ENCODE peak calls at places on chromosomes 3 and 15, in ten cellular contexts. One of them, this sample, is unnamed.

GRCh38 chr15:60374209-60374608 is 23.6 kb downstream of the ANXA2 start:
- DNase-seq in pancreas: no peak
- DNase-seq in cardiac muscle cell: no peak
- DNase-seq in PC-3: no peak
- DNase-seq in neural progenitor cell: no peak
- DNase-seq in adipocyte: no peak
- DNase-seq in left ventricle myocardium inferior: no peak
- DNase-seq in small intestine: no peak
- DNase-seq in fibroblast of lung: no peak
- DNase-seq in lung: no peak
- DNase-seq in this sample: no peak

GRCh38 chr3:188899887-188900286 is 271.9 kb upstream of the TPRG1 start:
- DNase-seq in adipocyte: no peak
- DNase-seq in cardiac muscle cell: no peak
- DNase-seq in small intestine: no peak
- DNase-seq in left ventricle myocardium inferior: no peak
- DNase-seq in lung: no peak
- DNase-seq in PC-3: no peak
- DNase-seq in pancreas: no peak
- DNase-seq in neural progenitor cell: no peak
- DNase-seq in fibroblast of lung: peak; percentile 43
- DNase-seq in this sample: no peak

GRCh38 chr15:63994073-63994600 is 52.1 kb downstream of the DAPK2 start:
- DNase-seq in lung: no peak
- DNase-seq in small intestine: no peak
- DNase-seq in fibroblast of lung: no peak
- DNase-seq in PC-3: peak; percentile 30
- DNase-seq in pancreas: no peak
- DNase-seq in neural progenitor cell: no peak
- DNase-seq in left ventricle myocardium inferior: no peak
- DNase-seq in adipocyte: no peak
- DNase-seq in cardiac muscle cell: no peak
- DNase-seq in this sample: no peak

GRCh38 chr3:4898454-4899313 is 80.6 kb upstream of the BHLHE40 start:
- DNase-seq in neural progenitor cell: no peak
- DNase-seq in adipocyte: no peak
- DNase-seq in small intestine: peak; percentile 50
- DNase-seq in cardiac muscle cell: no peak
- DNase-seq in left ventricle myocardium inferior: no peak
- DNase-seq in pancreas: no peak
- DNase-seq in fibroblast of lung: peak; percentile 62
- DNase-seq in PC-3: peak; percentile 55
- DNase-seq in lung: no peak
- DNase-seq in this sample: no peak

GRCh38 chr15:59115047-59115446 is 10.1 kb downstream of the CCNB2 start:
- DNase-seq in PC-3: no peak
- DNase-seq in pancreas: no peak
- DNase-seq in adipocyte: peak; percentile 6
- DNase-seq in cardiac muscle cell: no peak
- DNase-seq in small intestine: no peak
- DNase-seq in fibroblast of lung: peak; percentile 11
- DNase-seq in neural progenitor cell: no peak
- DNase-seq in left ventricle myocardium inferior: no peak
- DNase-seq in lung: no peak
- DNase-seq in this sample: no peak

GRCh38 chr3:162143181-162143580 is 646.6 kb downstream of the OTOL1 start:
- DNase-seq in adipocyte: no peak
- DNase-seq in left ventricle myocardium inferior: no peak
- DNase-seq in neural progenitor cell: no peak
- DNase-seq in PC-3: peak; percentile 21
- DNase-seq in fibroblast of lung: peak; percentile 7
- DNase-seq in cardiac muscle cell: no peak
- DNase-seq in pancreas: no peak
- DNase-seq in lung: no peak
- DNase-seq in small intestine: no peak
- DNase-seq in this sample: no peak

GRCh38 chr3:69328903-69329302 is 57.0 kb downstream of the FRMD4B start:
- DNase-seq in cardiac muscle cell: no peak
- DNase-seq in fibroblast of lung: no peak
- DNase-seq in adipocyte: no peak
- DNase-seq in PC-3: no peak
- DNase-seq in lung: no peak
- DNase-seq in neural progenitor cell: no peak
- DNase-seq in left ventricle myocardium inferior: no peak
- DNase-seq in small intestine: no peak
- DNase-seq in pancreas: no peak
- DNase-seq in this sample: no peak

GRCh38 chr3:47961815-47962606 is 54.2 kb downstream of the MAP4 start:
- DNase-seq in adipocyte: peak; percentile 45
- DNase-seq in pancreas: no peak
- DNase-seq in lung: no peak
- DNase-seq in fibroblast of lung: peak; percentile 20
- DNase-seq in small intestine: peak; percentile 20
- DNase-seq in neural progenitor cell: no peak
- DNase-seq in cardiac muscle cell: no peak
- DNase-seq in left ventricle myocardium inferior: no peak
- DNase-seq in PC-3: peak; percentile 14
- DNase-seq in this sample: no peak

GRCh38 chr3:168087539-168087938 is 8.2 kb downstream of the GOLIM4 start:
- DNase-seq in adipocyte: no peak
- DNase-seq in neural progenitor cell: no peak
- DNase-seq in left ventricle myocardium inferior: no peak
- DNase-seq in small intestine: no peak
- DNase-seq in PC-3: no peak
- DNase-seq in fibroblast of lung: no peak
- DNase-seq in lung: no peak
- DNase-seq in pancreas: no peak
- DNase-seq in cardiac muscle cell: no peak
- DNase-seq in this sample: no peak
- H3K4me3 ChIP-seq in adipocyte: no peak overlapping the region
- H3K4me3 ChIP-seq in neural progenitor cell: no peak overlapping the region
- H3K4me3 ChIP-seq in left ventricle myocardium inferior: no peak overlapping the region
- H3K4me3 ChIP-seq in small intestine: no peak overlapping the region
- H3K4me3 ChIP-seq in PC-3: no peak overlapping the region
- H3K4me3 ChIP-seq in fibroblast of lung: no peak overlapping the region
- H3K4me3 ChIP-seq in lung: no peak overlapping the region
- H3K4me3 ChIP-seq in pancreas: no peak overlapping the region
- H3K4me3 ChIP-seq in cardiac muscle cell: no peak overlapping the region
- H3K4me3 ChIP-seq in this sample: no peak overlapping the region

GRCh38 chr15:71118345-71118744 is 3.1 kb downstream of the THSD4 start:
- DNase-seq in adipocyte: no peak
- DNase-seq in neural progenitor cell: no peak
- DNase-seq in left ventricle myocardium inferior: no peak
- DNase-seq in PC-3: no peak
- DNase-seq in small intestine: no peak
- DNase-seq in pancreas: no peak
- DNase-seq in fibroblast of lung: no peak
- DNase-seq in cardiac muscle cell: no peak
- DNase-seq in lung: no peak
- DNase-seq in this sample: no peak

GRCh38 chr15:71117906-71118305 is 2.6 kb downstream of the THSD4 start:
- DNase-seq in left ventricle myocardium inferior: no peak
- DNase-seq in lung: no peak
- DNase-seq in PC-3: no peak
- DNase-seq in pancreas: no peak
- DNase-seq in neural progenitor cell: no peak
- DNase-seq in fibroblast of lung: no peak
- DNase-seq in adipocyte: no peak
- DNase-seq in cardiac muscle cell: no peak
- DNase-seq in small intestine: no peak
- DNase-seq in this sample: no peak

GRCh38 chr15:71118881-71119632 is 3.8 kb downstream of the THSD4 start:
- DNase-seq in cardiac muscle cell: no peak
- DNase-seq in PC-3: no peak
- DNase-seq in fibroblast of lung: no peak
- DNase-seq in lung: no peak
- DNase-seq in neural progenitor cell: no peak
- DNase-seq in small intestine: no peak
- DNase-seq in adipocyte: no peak
- DNase-seq in left ventricle myocardium inferior: no peak
- DNase-seq in pancreas: no peak
- DNase-seq in this sample: no peak

GRCh38 chr15:71121442-71121841 is 6.2 kb downstream of the THSD4 start:
- DNase-seq in lung: no peak
- DNase-seq in neural progenitor cell: peak; percentile 16
- DNase-seq in left ventricle myocardium inferior: no peak
- DNase-seq in cardiac muscle cell: no peak
- DNase-seq in adipocyte: no peak
- DNase-seq in PC-3: no peak
- DNase-seq in small intestine: no peak
- DNase-seq in pancreas: no peak
- DNase-seq in fibroblast of lung: no peak
- DNase-seq in this sample: no peak

DNA sequence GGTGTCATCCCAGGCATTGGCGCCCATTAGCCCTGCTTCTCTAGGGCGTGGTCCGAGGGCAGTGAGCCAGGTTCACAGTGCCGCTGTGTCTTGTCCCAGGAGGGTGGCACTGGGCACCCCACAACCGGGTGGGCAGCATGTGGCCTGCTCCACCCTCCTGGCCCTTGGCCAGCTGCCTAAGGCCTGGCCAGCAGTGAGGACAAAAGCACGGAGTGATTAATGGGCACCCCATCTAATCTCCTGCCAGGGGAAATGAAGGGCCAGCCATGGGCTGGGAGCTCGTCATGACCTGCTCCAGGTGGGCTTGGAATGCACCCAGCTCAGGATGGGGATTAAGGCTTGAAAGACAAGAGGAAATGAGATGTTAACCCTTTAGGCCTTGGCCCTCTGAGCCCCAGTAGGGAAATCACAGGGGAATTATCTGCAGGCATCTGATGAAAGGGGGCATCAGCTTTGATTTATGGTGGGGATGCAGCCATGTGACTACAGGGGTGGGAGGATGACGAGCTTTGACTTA is 5.2 kb downstream of the THSD4 start:
- DNase-seq in small intestine: no peak
- DNase-seq in left ventricle myocardium inferior: no peak
- DNase-seq in lung: no peak
- DNase-seq in pancreas: no peak
- DNase-seq in neural progenitor cell: no peak
- DNase-seq in cardiac muscle cell: no peak
- DNase-seq in PC-3: no peak
- DNase-seq in fibroblast of lung: no peak
- DNase-seq in adipocyte: no peak
- DNase-seq in this sample: no peak
- H3K4me1 ChIP-seq in small intestine: no peaks in the 10 kb centered on the region
- H3K4me1 ChIP-seq in left ventricle myocardium inferior: peaks cover 66% of the 10 kb centered on the region
- H3K4me1 ChIP-seq in lung: no peaks in the 10 kb centered on the region
- H3K4me1 ChIP-seq in pancreas: no peaks in the 10 kb centered on the region
- H3K4me1 ChIP-seq in neural progenitor cell: peaks cover 16% of the 10 kb centered on the region
- H3K4me1 ChIP-seq in cardiac muscle cell: no peaks in the 10 kb centered on the region
- H3K4me1 ChIP-seq in PC-3: peaks cover 26% of the 10 kb centered on the region
- H3K4me1 ChIP-seq in fibroblast of lung: no peaks in the 10 kb centered on the region
- H3K4me1 ChIP-seq in adipocyte: peaks cover 5% of the 10 kb centered on the region
- H3K4me1 ChIP-seq in this sample: no peaks in the 10 kb centered on the region

GRCh38 chr15:57427367-57427821 is 51.1 kb downstream of the CGNL1 start:
- DNase-seq in small intestine: peak; percentile 11
- DNase-seq in lung: no peak
- DNase-seq in cardiac muscle cell: peak; percentile 81
- DNase-seq in pancreas: no peak
- DNase-seq in PC-3: peak; percentile 56
- DNase-seq in fibroblast of lung: peak; percentile 25
- DNase-seq in neural progenitor cell: peak; percentile 58
- DNase-seq in adipocyte: peak; percentile 51
- DNase-seq in left ventricle myocardium inferior: no peak
- DNase-seq in this sample: no peak
- H3K4me3 ChIP-seq in small intestine: no peak overlapping the region
- H3K4me3 ChIP-seq in lung: no peak overlapping the region
- H3K4me3 ChIP-seq in cardiac muscle cell: no peak overlapping the region
- H3K4me3 ChIP-seq in pancreas: no peak overlapping the region
- H3K4me3 ChIP-seq in PC-3: no peak overlapping the region
- H3K4me3 ChIP-seq in fibroblast of lung: no peak overlapping the region
- H3K4me3 ChIP-seq in neural progenitor cell: no peak overlapping the region
- H3K4me3 ChIP-seq in adipocyte: no peak overlapping the region
- H3K4me3 ChIP-seq in left ventricle myocardium inferior: no peak overlapping the region
- H3K4me3 ChIP-seq in this sample: no peak overlapping the region

GRCh38 chr15:41567870-41568269 is 8.9 kb downstream of the TYRO3 start:
- DNase-seq in cardiac muscle cell: no peak
- DNase-seq in PC-3: no peak
- DNase-seq in pancreas: no peak
- DNase-seq in lung: no peak
- DNase-seq in adipocyte: no peak
- DNase-seq in small intestine: no peak
- DNase-seq in neural progenitor cell: peak; percentile 47
- DNase-seq in fibroblast of lung: no peak
- DNase-seq in left ventricle myocardium inferior: no peak
- DNase-seq in this sample: no peak

GRCh38 chr15:41567261-41567660 is 8.2 kb downstream of the TYRO3 start:
- DNase-seq in adipocyte: no peak
- DNase-seq in cardiac muscle cell: no peak
- DNase-seq in lung: no peak
- DNase-seq in left ventricle myocardium inferior: no peak
- DNase-seq in pancreas: peak; percentile 3
- DNase-seq in neural progenitor cell: no peak
- DNase-seq in fibroblast of lung: no peak
- DNase-seq in PC-3: no peak
- DNase-seq in small intestine: no peak
- DNase-seq in this sample: no peak

GRCh38 chr15:41565702-41566101 is 6.7 kb downstream of the TYRO3 start:
- DNase-seq in fibroblast of lung: no peak
- DNase-seq in pancreas: no peak
- DNase-seq in cardiac muscle cell: no peak
- DNase-seq in lung: no peak
- DNase-seq in PC-3: no peak
- DNase-seq in small intestine: no peak
- DNase-seq in neural progenitor cell: no peak
- DNase-seq in left ventricle myocardium inferior: no peak
- DNase-seq in adipocyte: no peak
- DNase-seq in this sample: no peak

GRCh38 chr15:41564960-41565502 is 6.0 kb downstream of the TYRO3 start:
- DNase-seq in lung: no peak
- DNase-seq in fibroblast of lung: no peak
- DNase-seq in cardiac muscle cell: peak; percentile 38
- DNase-seq in left ventricle myocardium inferior: no peak
- DNase-seq in PC-3: no peak
- DNase-seq in neural progenitor cell: no peak
- DNase-seq in adipocyte: no peak
- DNase-seq in pancreas: no peak
- DNase-seq in small intestine: no peak
- DNase-seq in this sample: no peak

DNA sequence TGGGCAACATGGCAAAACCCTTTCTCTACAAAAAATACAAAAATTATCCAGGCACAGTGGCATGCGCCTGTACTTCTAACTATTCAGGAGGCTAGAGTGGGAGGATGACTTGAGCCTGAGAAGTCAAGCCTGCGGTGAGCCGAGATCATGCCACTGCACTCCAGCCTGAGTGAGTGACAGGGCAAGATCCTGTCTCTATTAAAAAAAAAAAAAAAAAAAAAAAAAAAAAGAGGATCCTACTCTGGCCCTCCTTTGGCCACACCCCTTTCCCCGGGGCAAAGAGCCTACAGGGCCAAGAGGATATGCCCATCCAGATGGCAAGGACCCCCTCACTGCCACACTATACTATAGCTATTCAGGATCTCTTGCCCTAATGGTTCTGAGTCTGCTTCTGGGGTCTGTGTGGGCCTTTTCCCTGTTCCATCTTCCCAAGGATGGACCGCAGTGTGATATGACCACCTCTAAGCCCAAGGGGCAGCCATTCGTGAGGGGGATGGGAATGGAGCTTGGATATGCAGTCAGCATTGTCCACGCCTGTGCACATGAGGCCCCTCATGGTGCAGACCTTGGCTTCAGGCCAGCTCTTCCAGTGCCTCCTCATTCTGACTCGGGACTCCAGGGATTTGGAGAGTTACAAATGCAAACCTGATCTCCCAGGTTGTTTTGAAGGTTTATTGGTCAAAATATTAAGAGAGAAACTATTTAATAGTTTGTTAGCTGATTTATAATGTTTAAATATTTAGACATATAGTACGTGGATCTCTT is 7.3 kb downstream of the TYRO3 start:
- DNase-seq in adipocyte: no peak
- DNase-seq in fibroblast of lung: no peak
- DNase-seq in neural progenitor cell: no peak
- DNase-seq in PC-3: no peak
- DNase-seq in lung: no peak
- DNase-seq in pancreas: no peak
- DNase-seq in cardiac muscle cell: peak; percentile 43
- DNase-seq in left ventricle myocardium inferior: no peak
- DNase-seq in small intestine: no peak
- DNase-seq in this sample: no peak
- H3K4me1 ChIP-seq in adipocyte: peaks cover 41% of the 10 kb centered on the region
- H3K4me1 ChIP-seq in fibroblast of lung: peaks cover 3% of the 10 kb centered on the region
- H3K4me1 ChIP-seq in neural progenitor cell: peaks cover 80% of the 10 kb centered on the region
- H3K4me1 ChIP-seq in PC-3: no peaks in the 10 kb centered on the region
- H3K4me1 ChIP-seq in lung: no peaks in the 10 kb centered on the region
- H3K4me1 ChIP-seq in pancreas: no peaks in the 10 kb centered on the region
- H3K4me1 ChIP-seq in cardiac muscle cell: peaks cover 46% of the 10 kb centered on the region
- H3K4me1 ChIP-seq in left ventricle myocardium inferior: peaks cover 12% of the 10 kb centered on the region
- H3K4me1 ChIP-seq in small intestine: no peaks in the 10 kb centered on the region
- H3K4me1 ChIP-seq in this sample: no peaks in the 10 kb centered on the region